ENCODE peak calls at places on chromosomes 6 and 20, in four cellular contexts. N is activated T-cell treated with anti-CD3 and anti-CD28 coated beads for 1 hour; S is activated CD4-positive, CD25-positive, alpha-beta regulatory T cell treated with anti-CD3 and anti-CD28 coated beads, Interleukin-2, amount 50 U/mL, for 72 hours; X is fibroblast of lung. Y is an unnamed sample.

GRCh38 chr6:5684320-5684719 is 322.4 kb downstream of the NRN1 start:
- DNase-seq in N (no peak), S (no peak), X (peak; percentile 68), Y (no peak)

GRCh38 chr6:20652691-20653479 is 118.6 kb downstream of the CDKAL1 start:
- DNase-seq in N (no peak), S (no peak), X (peak; percentile 59), Y (no peak)

GRCh38 chr20:46690219-46691111 is 1.2 kb upstream of the TP53RK start:
- DNase-seq in N (no peak), S (no peak), X (no peak), Y (no peak)

GRCh38 chr6:17475845-17476244 is 82.5 kb downstream of the CAP2 start:
- DNase-seq in N (no peak), S (no peak), X (no peak), Y (no peak)

GRCh38 chr6:125733516-125734300 is 15.7 kb upstream of the HEY2 start:
- DNase-seq in N (no peak), S (no peak), X (no peak), Y (no peak)

GRCh38 chr6:98716341-98716740 is 118.0 kb upstream of the POU3F2 start:
- DNase-seq in N (no peak), S (no peak), X (no peak), Y (no peak)

GRCh38 chr6:36312854-36313627 is 23.6 kb downstream of the BNIP5 start:
- DNase-seq in N (no peak), S (no peak), X (no peak), Y (no peak)

GRCh38 chr6:29968130-29968529 is 25.8 kb downstream of the HLA-A start:
- DNase-seq in N (no peak), S (no peak), X (no peak), Y (no peak)

GRCh38 chr6:44431118-44431725 is 43.7 kb downstream of the CDC5L start:
- DNase-seq in N (peak; percentile 17), S (no peak), X (peak; percentile 81), Y (peak; percentile 20)

GRCh38 chr6:32622545-32623401 is 14.4 kb upstream of the HLA-DQA1 start:
- DNase-seq in N (peak; percentile 14), S (peak; percentile 33), X (no peak), Y (peak; percentile 53)

GRCh38 chr6:16130932-16131387 is 2.1 kb downstream of the MYLIP start:
- DNase-seq in N (no peak), S (no peak), X (peak; percentile 87), Y (peak; percentile 75)

GRCh38 chr6:135419162-135419561 is 78.4 kb downstream of the AHI1 start:
- DNase-seq in N (no peak), S (no peak), X (peak; percentile 78), Y (no peak)

GRCh38 chr20:11445891-11446290 is 471.8 kb upstream of the BTBD3 start:
- DNase-seq in N (no peak), S (no peak), X (no peak), Y (no peak)

GRCh38 chr6:156618600-156619205 is 158.5 kb upstream of the ARID1B start:
- DNase-seq in N (no peak), S (no peak), X (peak; percentile 37), Y (no peak)

GRCh38 chr20:37816726-37817125 is 86.2 kb upstream of the VSTM2L start:
- DNase-seq in N (no peak), S (no peak), X (no peak), Y (no peak)

GRCh38 chr6:83518946-83519489 is 6.7 kb downstream of the PRSS35 start:
- DNase-seq in N (no peak), S (no peak), X (peak; percentile 53), Y (peak; percentile 23)

GRCh38 chr20:1313236-1313964 is 15.5 kb downstream of the SDCBP2 start:
- DNase-seq in N (peak; percentile 60), S (peak; percentile 75), X (peak; percentile 86), Y (peak; percentile 84)

GRCh38 chr6:111674413-111674812 is 68.7 kb upstream of the TRAF3IP2 start:
- DNase-seq in N (no peak), S (no peak), X (no peak), Y (no peak)

GRCh38 chr6:27078734-27079357 is 168.7 kb upstream of the PRSS16 start:
- DNase-seq in N (peak; percentile 4), S (no peak), X (peak; percentile 76), Y (peak; percentile 34)